ENCODE peak calls at places on chromosomes 16 and 17, in nine cellular contexts. One of them, this sample, is unnamed.

GRCh38 chr17:36475346-36475970 is 11.0 kb upstream of the ZNHIT3 start:
- DNase-seq in sigmoid colon: no peak
- DNase-seq in heart left ventricle: no peak
- DNase-seq in tibial nerve: no peak
- DNase-seq in testis: no peak
- DNase-seq in gastrocnemius medialis: no peak
- DNase-seq in breast epithelium: no peak
- DNase-seq in right lobe of liver: no peak
- DNase-seq in Peyer's patch: no peak
- DNase-seq in this sample: no peak

GRCh38 chr17:72706396-72706981 is 386.0 kb downstream of the SLC39A11 start:
- DNase-seq in sigmoid colon: no peak
- DNase-seq in heart left ventricle: no peak
- DNase-seq in tibial nerve: no peak
- DNase-seq in testis: no peak
- DNase-seq in gastrocnemius medialis: no peak
- DNase-seq in breast epithelium: no peak
- DNase-seq in right lobe of liver: no peak
- DNase-seq in Peyer's patch: no peak
- DNase-seq in this sample: no peak

GRCh38 chr16:71965223-71965622 is 35.0 kb downstream of the PKD1L3 start:
- DNase-seq in sigmoid colon: no peak
- DNase-seq in heart left ventricle: no peak
- DNase-seq in tibial nerve: no peak
- DNase-seq in testis: no peak
- DNase-seq in gastrocnemius medialis: no peak
- DNase-seq in breast epithelium: no peak
- DNase-seq in right lobe of liver: no peak
- DNase-seq in Peyer's patch: no peak
- DNase-seq in this sample: no peak

GRCh38 chr16:19769239-19769638 is 51.2 kb downstream of the IQCK start:
- DNase-seq in sigmoid colon: no peak
- DNase-seq in heart left ventricle: no peak
- DNase-seq in tibial nerve: no peak
- DNase-seq in testis: no peak
- DNase-seq in gastrocnemius medialis: no peak
- DNase-seq in breast epithelium: no peak
- DNase-seq in right lobe of liver: no peak
- DNase-seq in Peyer's patch: no peak
- DNase-seq in this sample: no peak

GRCh38 chr17:65696739-65697394 is 135.4 kb upstream of the AXIN2 start:
- DNase-seq in sigmoid colon: no peak
- DNase-seq in heart left ventricle: no peak
- DNase-seq in tibial nerve: no peak
- DNase-seq in testis: no peak
- DNase-seq in gastrocnemius medialis: no peak
- DNase-seq in breast epithelium: no peak
- DNase-seq in right lobe of liver: no peak
- DNase-seq in Peyer's patch: no peak
- DNase-seq in this sample: no peak

GRCh38 chr17:31673076-31673475 is 186.0 kb downstream of the COPRS start:
- DNase-seq in sigmoid colon: no peak
- DNase-seq in heart left ventricle: no peak
- DNase-seq in tibial nerve: no peak
- DNase-seq in testis: no peak
- DNase-seq in gastrocnemius medialis: no peak
- DNase-seq in breast epithelium: no peak
- DNase-seq in right lobe of liver: no peak
- DNase-seq in Peyer's patch: no peak
- DNase-seq in this sample: no peak

GRCh38 chr17:41013606-41014005 is 4.7 kb upstream of the KRTAP3-1 start:
- DNase-seq in sigmoid colon: no peak
- DNase-seq in heart left ventricle: no peak
- DNase-seq in tibial nerve: no peak
- DNase-seq in testis: peak
- DNase-seq in gastrocnemius medialis: no peak
- DNase-seq in breast epithelium: no peak
- DNase-seq in right lobe of liver: no peak
- DNase-seq in Peyer's patch: no peak
- DNase-seq in this sample: no peak

GRCh38 chr17:44636562-44636961 is 19.7 kb upstream of the MEIOC start:
- DNase-seq in sigmoid colon: no peak
- DNase-seq in heart left ventricle: no peak
- DNase-seq in tibial nerve: no peak
- DNase-seq in testis: no peak
- DNase-seq in gastrocnemius medialis: no peak
- DNase-seq in breast epithelium: no peak
- DNase-seq in right lobe of liver: no peak
- DNase-seq in Peyer's patch: no peak
- DNase-seq in this sample: no peak

DNA sequence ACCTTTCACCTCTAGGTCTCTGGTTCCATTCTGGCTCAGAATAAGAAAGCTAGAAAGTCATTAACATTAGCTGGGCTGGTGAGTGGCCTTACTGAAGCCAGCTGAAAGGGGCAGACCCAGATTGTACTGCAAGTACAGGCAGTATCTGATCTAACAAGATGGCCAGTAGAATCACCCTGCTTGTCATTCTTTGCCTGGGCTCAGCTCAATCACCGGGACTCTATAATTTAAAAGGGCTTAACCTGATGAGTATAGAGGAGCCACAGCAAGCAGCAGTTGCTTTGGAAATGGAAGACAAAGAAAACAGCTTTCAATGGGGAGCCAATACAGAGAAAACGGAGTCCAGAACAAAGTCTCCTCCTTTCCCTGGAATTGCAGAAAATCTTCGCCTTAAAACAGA is 13.6 kb downstream of the CDH8 start:
- DNase-seq in sigmoid colon: no peak
- DNase-seq in heart left ventricle: no peak
- DNase-seq in tibial nerve: no peak
- DNase-seq in testis: no peak
- DNase-seq in gastrocnemius medialis: no peak
- DNase-seq in breast epithelium: no peak
- DNase-seq in right lobe of liver: no peak
- DNase-seq in Peyer's patch: no peak
- DNase-seq in this sample: no peak
- TF ChIP-seq POLR2A in sigmoid colon: no peak
- TF ChIP-seq POLR2A in heart left ventricle: no peak
- TF ChIP-seq POLR2A in tibial nerve: no peak
- TF ChIP-seq POLR2A in testis: no peak
- TF ChIP-seq POLR2A in gastrocnemius medialis: no peak
- TF ChIP-seq POLR2A in breast epithelium: no peak
- TF ChIP-seq POLR2A in right lobe of liver: no peak
- TF ChIP-seq POLR2A in Peyer's patch: no peak
- TF ChIP-seq POLR2A in this sample: no peak

DNA sequence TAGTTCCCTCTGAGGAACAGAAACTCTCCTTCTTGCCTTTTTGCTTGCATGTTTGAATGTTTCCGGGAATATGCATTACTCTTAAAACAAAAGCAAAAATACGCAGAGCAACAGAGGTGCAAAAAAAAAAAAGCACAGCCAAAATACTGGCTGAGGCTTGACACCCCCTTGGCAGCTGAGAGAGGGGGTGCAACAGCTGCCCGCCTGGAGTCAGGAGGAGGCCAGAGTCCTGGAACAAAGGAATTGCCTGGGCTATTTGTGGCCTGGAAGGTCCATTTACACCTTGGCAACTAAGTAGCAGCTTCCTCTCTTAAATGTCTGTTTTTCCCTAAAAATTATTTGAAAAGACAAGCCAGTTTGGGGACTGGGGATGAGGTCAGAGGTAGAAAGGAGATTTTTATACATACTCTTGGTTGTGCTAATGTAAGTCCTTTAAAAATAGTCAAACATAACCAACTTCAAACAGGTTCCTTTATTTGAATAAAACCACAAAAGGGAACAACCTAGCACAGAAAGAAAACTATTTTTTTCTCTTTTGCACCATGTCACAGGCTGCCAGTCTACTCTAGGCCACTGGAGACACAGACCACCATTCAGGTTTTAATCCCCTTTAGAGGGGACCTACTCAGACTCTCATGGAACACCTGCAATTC is 19.5 kb downstream of the USP7 start:
- DNase-seq in sigmoid colon: no peak
- DNase-seq in heart left ventricle: no peak
- DNase-seq in tibial nerve: no peak
- DNase-seq in testis: no peak
- DNase-seq in gastrocnemius medialis: no peak
- DNase-seq in breast epithelium: no peak
- DNase-seq in right lobe of liver: no peak
- DNase-seq in Peyer's patch: no peak
- DNase-seq in this sample: no peak
- H3K27ac ChIP-seq in sigmoid colon: no peak
- H3K27ac ChIP-seq in heart left ventricle: peak
- H3K27ac ChIP-seq in tibial nerve: no peak
- H3K27ac ChIP-seq in testis: no peak
- H3K27ac ChIP-seq in gastrocnemius medialis: peak
- H3K27ac ChIP-seq in breast epithelium: no peak
- H3K27ac ChIP-seq in right lobe of liver: no peak
- H3K27ac ChIP-seq in Peyer's patch: no peak
- H3K27ac ChIP-seq in this sample: no peak

DNA sequence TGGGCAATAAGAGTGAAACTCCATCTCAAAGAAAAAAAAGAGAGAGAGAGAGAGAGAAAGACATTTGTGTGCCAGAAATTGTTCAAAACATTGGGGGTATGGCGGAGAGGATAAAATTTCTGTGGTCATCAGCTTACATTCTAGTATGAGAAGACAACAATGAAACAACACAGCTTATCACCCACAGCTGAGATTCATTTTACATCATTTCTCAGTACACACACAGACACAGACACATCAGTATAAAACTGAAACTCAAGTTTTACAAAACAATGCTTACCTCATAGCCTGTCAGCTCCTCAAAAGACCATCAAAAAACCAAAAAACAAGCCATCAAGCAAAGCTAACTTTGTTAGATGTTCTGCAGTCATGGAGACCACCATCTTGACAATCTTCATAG is 31.4 kb upstream of the CNEP1R1 start:
- DNase-seq in sigmoid colon: no peak
- DNase-seq in heart left ventricle: no peak
- DNase-seq in tibial nerve: no peak
- DNase-seq in testis: no peak
- DNase-seq in gastrocnemius medialis: no peak
- DNase-seq in breast epithelium: no peak
- DNase-seq in right lobe of liver: no peak
- DNase-seq in Peyer's patch: no peak
- DNase-seq in this sample: no peak
- TF ChIP-seq POLR2A in sigmoid colon: no peak
- TF ChIP-seq POLR2A in heart left ventricle: no peak
- TF ChIP-seq POLR2A in tibial nerve: no peak
- TF ChIP-seq POLR2A in testis: no peak
- TF ChIP-seq POLR2A in gastrocnemius medialis: no peak
- TF ChIP-seq POLR2A in breast epithelium: no peak
- TF ChIP-seq POLR2A in right lobe of liver: no peak
- TF ChIP-seq POLR2A in Peyer's patch: no peak
- TF ChIP-seq POLR2A in this sample: no peak

GRCh38 chr17:75845933-75846700 is 1.9 kb upstream of the UNC13D start:
- DNase-seq in sigmoid colon: peak
- DNase-seq in heart left ventricle: no peak
- DNase-seq in tibial nerve: no peak
- DNase-seq in testis: no peak
- DNase-seq in gastrocnemius medialis: no peak
- DNase-seq in breast epithelium: no peak
- DNase-seq in right lobe of liver: peak
- DNase-seq in Peyer's patch: peak
- DNase-seq in this sample: no peak

GRCh38 chr17:75846701-75847594 is 2.7 kb upstream of the UNC13D start:
- DNase-seq in sigmoid colon: peak
- DNase-seq in heart left ventricle: no peak
- DNase-seq in tibial nerve: no peak
- DNase-seq in testis: no peak
- DNase-seq in gastrocnemius medialis: no peak
- DNase-seq in breast epithelium: no peak
- DNase-seq in right lobe of liver: peak
- DNase-seq in Peyer's patch: peak
- DNase-seq in this sample: no peak

GRCh38 chr17:75843577-75844529 is at the start of gene UNC13D:
- DNase-seq in sigmoid colon: peak
- DNase-seq in heart left ventricle: no peak
- DNase-seq in tibial nerve: no peak
- DNase-seq in testis: peak
- DNase-seq in gastrocnemius medialis: peak
- DNase-seq in breast epithelium: no peak
- DNase-seq in right lobe of liver: peak
- DNase-seq in Peyer's patch: no peak
- DNase-seq in this sample: no peak

GRCh38 chr17:75844530-75845057 is 390 bp upstream of the UNC13D start:
- DNase-seq in sigmoid colon: peak
- DNase-seq in heart left ventricle: peak
- DNase-seq in tibial nerve: no peak
- DNase-seq in testis: no peak
- DNase-seq in gastrocnemius medialis: peak
- DNase-seq in breast epithelium: peak
- DNase-seq in right lobe of liver: peak
- DNase-seq in Peyer's patch: peak
- DNase-seq in this sample: no peak

GRCh38 chr17:75845058-75845711 is 981 bp upstream of the UNC13D start:
- DNase-seq in sigmoid colon: peak
- DNase-seq in heart left ventricle: peak
- DNase-seq in tibial nerve: peak
- DNase-seq in testis: peak
- DNase-seq in gastrocnemius medialis: peak
- DNase-seq in breast epithelium: peak
- DNase-seq in right lobe of liver: peak
- DNase-seq in Peyer's patch: peak
- DNase-seq in this sample: peak
- H3K27ac ChIP-seq in sigmoid colon: peak
- H3K27ac ChIP-seq in heart left ventricle: peak
- H3K27ac ChIP-seq in tibial nerve: peak
- H3K27ac ChIP-seq in testis: peak
- H3K27ac ChIP-seq in gastrocnemius medialis: peak
- H3K27ac ChIP-seq in breast epithelium: peak
- H3K27ac ChIP-seq in right lobe of liver: peak
- H3K27ac ChIP-seq in Peyer's patch: peak
- H3K27ac ChIP-seq in this sample: peak

GRCh38 chr17:55391244-55391757 is 30.3 kb downstream of the MMD start:
- DNase-seq in sigmoid colon: no peak
- DNase-seq in heart left ventricle: no peak
- DNase-seq in tibial nerve: no peak
- DNase-seq in testis: no peak
- DNase-seq in gastrocnemius medialis: no peak
- DNase-seq in breast epithelium: no peak
- DNase-seq in right lobe of liver: no peak
- DNase-seq in Peyer's patch: no peak
- DNase-seq in this sample: no peak
- TF ChIP-seq POLR2A in sigmoid colon: no peak
- TF ChIP-seq POLR2A in heart left ventricle: no peak
- TF ChIP-seq POLR2A in tibial nerve: no peak
- TF ChIP-seq POLR2A in testis: no peak
- TF ChIP-seq POLR2A in gastrocnemius medialis: no peak
- TF ChIP-seq POLR2A in breast epithelium: no peak
- TF ChIP-seq POLR2A in right lobe of liver: no peak
- TF ChIP-seq POLR2A in Peyer's patch: no peak
- TF ChIP-seq POLR2A in this sample: no peak